ENCODE peak calls at places on chromosomes 2 and 18, in ten cellular contexts. G, N, L, X, P, M, Z, A, F and I are unnamed samples.

GRCh38 chr2:36486546-36487044 is 111.4 kb downstream of the FEZ2 start:
- DNase-seq in N (no peak), G (no peak), M (no peak), P (peak), F (no peak), L (no peak), Z (no peak), A (no peak), X (no peak), I (no peak)

GRCh38 chr2:171652411-171652775 is 34.9 kb upstream of the DYNC1I2 start:
- DNase-seq in X (no peak), G (no peak), P (peak), F (no peak), Z (no peak), M (no peak), A (no peak), L (no peak), N (no peak), I (no peak)

GRCh38 chr2:209459359-209459758 is 35.5 kb downstream of the MAP2 start:
- DNase-seq in F (no peak), X (no peak), M (no peak), A (no peak), P (no peak), L (no peak), N (no peak), Z (no peak), G (no peak), I (no peak)

GRCh38 chr2:9162841-9163240 is 43.8 kb upstream of the ASAP2 start:
- DNase-seq in G (no peak), A (no peak), N (no peak), M (no peak), F (no peak), L (no peak), X (no peak), Z (no peak), P (no peak), I (no peak)

GRCh38 chr2:196234672-196235071 is 63.3 kb upstream of the STK17B start:
- DNase-seq in N (no peak), A (no peak), G (no peak), F (no peak), P (no peak), M (peak), Z (no peak), X (no peak), L (no peak), I (no peak)

GRCh38 chr18:12271376-12272235 is 17.4 kb downstream of the CIDEA start:
- DNase-seq in L (peak), X (peak), G (peak), Z (peak), N (peak), M (peak), A (peak), P (peak), F (peak), I (peak)

GRCh38 chr2:69926849-69927515 is 12.1 kb downstream of the MXD1 start:
- DNase-seq in P (no peak), Z (no peak), G (no peak), M (peak), L (no peak), N (no peak), F (no peak), X (no peak), A (no peak), I (no peak)

GRCh38 chr2:65220432-65221131 is 7.0 kb upstream of the ACTR2 start:
- DNase-seq in M (no peak), G (no peak), P (no peak), F (no peak), X (no peak), N (no peak), A (no peak), Z (no peak), L (no peak), I (no peak)

GRCh38 chr2:29676886-29677453 is 244.4 kb downstream of the ALK start:
- DNase-seq in A (no peak), M (no peak), L (no peak), X (no peak), G (no peak), P (no peak), N (no peak), Z (no peak), F (no peak), I (no peak)

GRCh38 chr2:66925128-66925527 is 472.0 kb upstream of the ETAA1 start:
- DNase-seq in G (no peak), F (no peak), M (no peak), X (no peak), A (no peak), N (no peak), Z (no peak), L (no peak), P (peak), I (no peak)

GRCh38 chr2:240953426-240954425 is 44.7 kb upstream of the SNED1 start:
- DNase-seq in P (no peak), F (no peak), N (no peak), X (no peak), L (no peak), G (peak), Z (no peak), A (no peak), M (no peak), I (no peak)

GRCh38 chr2:182649316-182649715 is 66.7 kb upstream of the DNAJC10 start:
- DNase-seq in P (peak), Z (peak), N (no peak), L (no peak), G (no peak), F (peak), X (no peak), M (peak), A (peak), I (peak)

GRCh38 chr18:12741351-12741750 is 38.5 kb downstream of the PSMG2 start:
- DNase-seq in G (no peak), Z (no peak), A (no peak), X (peak), M (no peak), F (peak), P (peak), N (no peak), L (no peak), I (no peak)

GRCh38 chr2:218718058-218718457 is 7.4 kb downstream of the TTLL4 start:
- DNase-seq in L (no peak), A (no peak), M (no peak), P (no peak), G (no peak), N (no peak), Z (no peak), X (no peak), F (no peak), I (no peak)

GRCh38 chr18:58364867-58365533 is 263.9 kb downstream of the ALPK2 start:
- DNase-seq in Z (no peak), L (no peak), F (no peak), A (no peak), N (no peak), P (no peak), G (no peak), M (no peak), X (no peak), I (no peak)

GRCh38 chr2:45192481-45192880 is 183.2 kb upstream of the SIX2 start:
- DNase-seq in X (no peak), L (no peak), G (no peak), M (no peak), A (no peak), Z (no peak), P (no peak), N (no peak), F (no peak), I (no peak)

GRCh38 chr2:64599469-64599868 is 54.2 kb downstream of the SERTAD2 start:
- DNase-seq in L (peak), G (peak), A (no peak), F (no peak), P (no peak), Z (no peak), X (no peak), N (no peak), M (no peak), I (no peak)

GRCh38 chr2:126913329-126913728 is 14.6 kb downstream of the TEX51 start:
- DNase-seq in Z (no peak), G (peak), M (no peak), F (no peak), N (no peak), A (no peak), L (peak), P (no peak), X (no peak), I (no peak)

GRCh38 chr2:11698009-11698922 is 28.3 kb upstream of the NTSR2 start:
- DNase-seq in Z (peak), G (peak), M (no peak), L (no peak), A (no peak), X (no peak), F (no peak), P (no peak), N (no peak), I (no peak)

GRCh38 chr18:10560457-10561045 is 34.7 kb downstream of the NAPG start:
- DNase-seq in Z (peak), N (peak), G (peak), L (peak), F (peak), X (peak), A (peak), M (peak), P (peak), I (peak)

GRCh38 chr2:112257575-112257974 is 2.7 kb upstream of the ZC3H8 start:
- DNase-seq in N (no peak), F (no peak), A (no peak), X (no peak), P (no peak), M (no peak), Z (no peak), G (no peak), L (no peak), I (no peak)

GRCh38 chr2:229713371-229714079 is 830 bp downstream of the DNER start:
- DNase-seq in N (peak), M (no peak), F (peak), A (peak), X (peak), G (no peak), L (no peak), Z (peak), P (peak), I (peak)

GRCh38 chr18:37484893-37485834 is 80.4 kb downstream of the CELF4 start:
- DNase-seq in Z (peak), L (no peak), X (peak), N (no peak), F (peak), A (peak), P (no peak), M (no peak), G (no peak), I (peak)

GRCh38 chr2:236848467-236848866 is 237.2 kb upstream of the COPS8 start:
- DNase-seq in F (no peak), X (peak), A (no peak), G (no peak), N (no peak), M (no peak), P (no peak), L (no peak), Z (no peak), I (no peak)

GRCh38 chr2:43323810-43324588 is 97.6 kb upstream of the ZFP36L2 start:
- DNase-seq in P (no peak), N (no peak), Z (no peak), L (no peak), M (no peak), X (no peak), F (no peak), A (no peak), G (no peak), I (no peak)

GRCh38 chr2:240420206-240420899 is 15.1 kb upstream of the GPC1 start:
- DNase-seq in G (no peak), Z (no peak), X (no peak), N (no peak), A (no peak), L (no peak), F (no peak), P (no peak), M (no peak), I (no peak)

GRCh38 chr2:42852798-42853197 is 60.4 kb upstream of the HAAO start:
- DNase-seq in M (no peak), X (no peak), G (no peak), N (no peak), A (no peak), P (no peak), Z (no peak), F (no peak), L (no peak), I (no peak)

GRCh38 chr2:224284134-224284946 is 117.6 kb downstream of the FAM124B start:
- DNase-seq in L (no peak), N (no peak), A (peak), P (peak), F (peak), M (peak), X (peak), Z (no peak), G (peak), I (no peak)

GRCh38 chr2:176188218-176188968 is at the start of gene HOXD1:
- DNase-seq in A (peak), P (peak), L (no peak), F (peak), N (peak), G (peak), Z (peak), M (no peak), X (peak), I (peak)

GRCh38 chr2:238097988-238098853 is 1.9 kb upstream of the ESPNL start:
- DNase-seq in P (peak), G (peak), X (no peak), Z (peak), A (peak), L (no peak), M (no peak), F (no peak), N (no peak), I (peak)

GRCh38 chr2:75098856-75099255 is 100.5 kb downstream of the TACR1 start:
- DNase-seq in G (no peak), Z (no peak), P (no peak), X (no peak), L (no peak), F (peak), M (peak), A (peak), N (no peak), I (peak)